ENCODE peak calls at places on chromosomes 13 and 19, in five cellular contexts. One of them, this sample, is unnamed.

GRCh38 chr19:22945560-22945959 is 57.4 kb downstream of the ZNF728 start:
- DNase-seq in endothelial cell of umbilical vein: no peak
- DNase-seq in fibroblast of the aortic adventitia: peak; percentile 9
- DNase-seq in osteocyte: no peak
- DNase-seq in astrocyte of the hippocampus: peak; percentile 11
- DNase-seq in this sample: no peak

GRCh38 chr19:47863514-47863936 is 4.5 kb downstream of the TPRX2 start:
- DNase-seq in endothelial cell of umbilical vein: peak; percentile 65
- DNase-seq in fibroblast of the aortic adventitia: peak; percentile 66
- DNase-seq in osteocyte: peak; percentile 94
- DNase-seq in astrocyte of the hippocampus: peak; percentile 88
- DNase-seq in this sample: peak; percentile 53

GRCh38 chr19:40252395-40252794 is 25.9 kb upstream of the CCNP start:
- DNase-seq in endothelial cell of umbilical vein: no peak
- DNase-seq in fibroblast of the aortic adventitia: no peak
- DNase-seq in osteocyte: no peak
- DNase-seq in astrocyte of the hippocampus: no peak
- DNase-seq in this sample: no peak

GRCh38 chr13:89846890-89847585 is 1500.4 kb upstream of the MIR17HG start:
- DNase-seq in endothelial cell of umbilical vein: no peak
- DNase-seq in fibroblast of the aortic adventitia: no peak
- DNase-seq in osteocyte: no peak
- DNase-seq in astrocyte of the hippocampus: no peak
- DNase-seq in this sample: no peak

GRCh38 chr19:29952127-29952526 is 10.1 kb downstream of the URI1 start:
- DNase-seq in endothelial cell of umbilical vein: peak; percentile 20
- DNase-seq in fibroblast of the aortic adventitia: peak; percentile 26
- DNase-seq in osteocyte: no peak
- DNase-seq in astrocyte of the hippocampus: no peak
- DNase-seq in this sample: no peak

GRCh38 chr13:99636306-99636705 is 135.0 kb downstream of the TM9SF2 start:
- DNase-seq in endothelial cell of umbilical vein: no peak
- DNase-seq in fibroblast of the aortic adventitia: no peak
- DNase-seq in osteocyte: no peak
- DNase-seq in astrocyte of the hippocampus: no peak
- DNase-seq in this sample: no peak

GRCh38 chr13:49587311-49587847 is 2.0 kb upstream of the RCBTB1 start:
- DNase-seq in endothelial cell of umbilical vein: no peak
- DNase-seq in fibroblast of the aortic adventitia: peak; percentile 28
- DNase-seq in osteocyte: no peak
- DNase-seq in astrocyte of the hippocampus: peak; percentile 26
- DNase-seq in this sample: no peak

GRCh38 chr13:95921485-95921884 is 131.7 kb downstream of the UGGT2 start:
- DNase-seq in endothelial cell of umbilical vein: no peak
- DNase-seq in fibroblast of the aortic adventitia: no peak
- DNase-seq in osteocyte: no peak
- DNase-seq in astrocyte of the hippocampus: peak; percentile 18
- DNase-seq in this sample: no peak

GRCh38 chr19:6465006-6465405 is 935 bp downstream of the CRB3 start:
- DNase-seq in endothelial cell of umbilical vein: no peak
- DNase-seq in fibroblast of the aortic adventitia: no peak
- DNase-seq in osteocyte: no peak
- DNase-seq in astrocyte of the hippocampus: no peak
- DNase-seq in this sample: no peak

GRCh38 chr19:50776131-50776530 is 5.9 kb downstream of the GPR32 start:
- DNase-seq in endothelial cell of umbilical vein: no peak
- DNase-seq in fibroblast of the aortic adventitia: no peak
- DNase-seq in osteocyte: no peak
- DNase-seq in astrocyte of the hippocampus: no peak
- DNase-seq in this sample: no peak

GRCh38 chr19:8001651-8001994 is 3.8 kb downstream of the ELAVL1 start:
- DNase-seq in endothelial cell of umbilical vein: no peak
- DNase-seq in fibroblast of the aortic adventitia: no peak
- DNase-seq in osteocyte: no peak
- DNase-seq in astrocyte of the hippocampus: no peak
- DNase-seq in this sample: no peak

GRCh38 chr13:76792680-76793334 is 93.4 kb downstream of the KCTD12 start:
- DNase-seq in endothelial cell of umbilical vein: peak; percentile 49
- DNase-seq in fibroblast of the aortic adventitia: peak; percentile 81
- DNase-seq in osteocyte: no peak
- DNase-seq in astrocyte of the hippocampus: no peak
- DNase-seq in this sample: no peak

GRCh38 chr13:109336730-109337129 is 449.7 kb downstream of the IRS2 start:
- DNase-seq in endothelial cell of umbilical vein: no peak
- DNase-seq in fibroblast of the aortic adventitia: peak; percentile 27
- DNase-seq in osteocyte: no peak
- DNase-seq in astrocyte of the hippocampus: peak; percentile 89
- DNase-seq in this sample: no peak

GRCh38 chr13:51311957-51312520 is 27.5 kb upstream of the SERPINE3 start:
- DNase-seq in endothelial cell of umbilical vein: no peak
- DNase-seq in fibroblast of the aortic adventitia: no peak
- DNase-seq in osteocyte: no peak
- DNase-seq in astrocyte of the hippocampus: no peak
- DNase-seq in this sample: no peak

GRCh38 chr19:46133777-46134231 is 9.3 kb upstream of the IGFL3 start:
- DNase-seq in endothelial cell of umbilical vein: peak; percentile 14
- DNase-seq in fibroblast of the aortic adventitia: no peak
- DNase-seq in osteocyte: no peak
- DNase-seq in astrocyte of the hippocampus: peak; percentile 61
- DNase-seq in this sample: no peak

GRCh38 chr19:57452307-57452706 is 4.6 kb downstream of the VN1R1 start:
- DNase-seq in endothelial cell of umbilical vein: no peak
- DNase-seq in fibroblast of the aortic adventitia: no peak
- DNase-seq in osteocyte: no peak
- DNase-seq in astrocyte of the hippocampus: no peak
- DNase-seq in this sample: no peak

GRCh38 chr19:47111081-47111589 is 2.4 kb downstream of the ZC3H4 start:
- DNase-seq in endothelial cell of umbilical vein: peak; percentile 21
- DNase-seq in fibroblast of the aortic adventitia: no peak
- DNase-seq in osteocyte: no peak
- DNase-seq in astrocyte of the hippocampus: peak; percentile 39
- DNase-seq in this sample: peak; percentile 48

GRCh38 chr13:20774746-20775145 is 985 bp upstream of the EEF1AKMT1 start:
- DNase-seq in endothelial cell of umbilical vein: no peak
- DNase-seq in fibroblast of the aortic adventitia: no peak
- DNase-seq in osteocyte: no peak
- DNase-seq in astrocyte of the hippocampus: no peak
- DNase-seq in this sample: no peak

GRCh38 chr19:3338541-3339181 is 27.7 kb upstream of the NFIC start:
- DNase-seq in endothelial cell of umbilical vein: no peak
- DNase-seq in fibroblast of the aortic adventitia: no peak
- DNase-seq in osteocyte: no peak
- DNase-seq in astrocyte of the hippocampus: no peak
- DNase-seq in this sample: peak; percentile 59

GRCh38 chr19:57570707-57571106 is 8.0 kb downstream of the ZNF416 start:
- DNase-seq in endothelial cell of umbilical vein: no peak
- DNase-seq in fibroblast of the aortic adventitia: no peak
- DNase-seq in osteocyte: no peak
- DNase-seq in astrocyte of the hippocampus: no peak
- DNase-seq in this sample: no peak

GRCh38 chr13:67619346-67619745 is 389.2 kb upstream of the PCDH9 start:
- DNase-seq in endothelial cell of umbilical vein: no peak
- DNase-seq in fibroblast of the aortic adventitia: no peak
- DNase-seq in osteocyte: no peak
- DNase-seq in astrocyte of the hippocampus: peak; percentile 74
- DNase-seq in this sample: no peak

GRCh38 chr19:46654621-46655152 is 6.3 kb downstream of the DACT3 start:
- DNase-seq in endothelial cell of umbilical vein: no peak
- DNase-seq in fibroblast of the aortic adventitia: no peak
- DNase-seq in osteocyte: no peak
- DNase-seq in astrocyte of the hippocampus: peak; percentile 46
- DNase-seq in this sample: no peak

GRCh38 chr19:14775855-14776254 is 2.5 kb downstream of the ADGRE2 start:
- DNase-seq in endothelial cell of umbilical vein: no peak
- DNase-seq in fibroblast of the aortic adventitia: no peak
- DNase-seq in osteocyte: no peak
- DNase-seq in astrocyte of the hippocampus: no peak
- DNase-seq in this sample: no peak

GRCh38 chr13:38766799-38767198 is 79.9 kb downstream of the FREM2 start:
- DNase-seq in endothelial cell of umbilical vein: no peak
- DNase-seq in fibroblast of the aortic adventitia: no peak
- DNase-seq in osteocyte: no peak
- DNase-seq in astrocyte of the hippocampus: peak; percentile 2
- DNase-seq in this sample: no peak

GRCh38 chr19:33435706-33436359 is 62.3 kb downstream of the CEBPG start:
- DNase-seq in endothelial cell of umbilical vein: no peak
- DNase-seq in fibroblast of the aortic adventitia: no peak
- DNase-seq in osteocyte: no peak
- DNase-seq in astrocyte of the hippocampus: no peak
- DNase-seq in this sample: no peak

GRCh38 chr19:41407271-41407670 is 9.7 kb downstream of the BCKDHA start:
- DNase-seq in endothelial cell of umbilical vein: peak; percentile 34
- DNase-seq in fibroblast of the aortic adventitia: no peak
- DNase-seq in osteocyte: no peak
- DNase-seq in astrocyte of the hippocampus: peak; percentile 64
- DNase-seq in this sample: no peak

GRCh38 chr19:8363803-8364771 is at the start of gene ANGPTL4:
- DNase-seq in endothelial cell of umbilical vein: peak; percentile 68
- DNase-seq in fibroblast of the aortic adventitia: peak; percentile 56
- DNase-seq in osteocyte: peak; percentile 89
- DNase-seq in astrocyte of the hippocampus: peak; percentile 77
- DNase-seq in this sample: no peak

GRCh38 chr19:55479451-55480230 is 3.2 kb downstream of the ZNF628 start:
- DNase-seq in endothelial cell of umbilical vein: no peak
- DNase-seq in fibroblast of the aortic adventitia: no peak
- DNase-seq in osteocyte: no peak
- DNase-seq in astrocyte of the hippocampus: no peak
- DNase-seq in this sample: no peak

GRCh38 chr19:3986260-3987041 is 1.2 kb upstream of the EEF2 start:
- DNase-seq in endothelial cell of umbilical vein: peak; percentile 82
- DNase-seq in fibroblast of the aortic adventitia: peak; percentile 84
- DNase-seq in osteocyte: no peak
- DNase-seq in astrocyte of the hippocampus: peak; percentile 76
- DNase-seq in this sample: peak; percentile 59

GRCh38 chr19:28627669-28628068 is 585.3 kb downstream of the UQCRFS1 start:
- DNase-seq in endothelial cell of umbilical vein: no peak
- DNase-seq in fibroblast of the aortic adventitia: no peak
- DNase-seq in osteocyte: no peak
- DNase-seq in astrocyte of the hippocampus: no peak
- DNase-seq in this sample: no peak

GRCh38 chr19:47143322-47144073 is 12.9 kb downstream of the SAE1 start:
- DNase-seq in endothelial cell of umbilical vein: no peak
- DNase-seq in fibroblast of the aortic adventitia: no peak
- DNase-seq in osteocyte: no peak
- DNase-seq in astrocyte of the hippocampus: peak; percentile 39
- DNase-seq in this sample: no peak

GRCh38 chr13:49214917-49215376 is 5.2 kb upstream of the MLNR start:
- DNase-seq in endothelial cell of umbilical vein: no peak
- DNase-seq in fibroblast of the aortic adventitia: no peak
- DNase-seq in osteocyte: no peak
- DNase-seq in astrocyte of the hippocampus: no peak
- DNase-seq in this sample: no peak

GRCh38 chr19:1057185-1057857 is 9.6 kb upstream of the ARHGAP45 start:
- DNase-seq in endothelial cell of umbilical vein: peak; percentile 29
- DNase-seq in fibroblast of the aortic adventitia: peak; percentile 69
- DNase-seq in osteocyte: no peak
- DNase-seq in astrocyte of the hippocampus: peak; percentile 68
- DNase-seq in this sample: peak; percentile 56